ENCODE peak calls at places on chromosomes 4 and X, in seven cellular contexts. One of them, this sample, is unnamed.

GRCh38 chr4:95694411-95694810 is 145.5 kb upstream of the PDHA2 start:
- DNase-seq in H1: no peak
- DNase-seq in GM12891: no peak
- DNase-seq in GM12878: no peak
- DNase-seq in HepG2: no peak
- DNase-seq in SK-N-SH: no peak
- DNase-seq in K562: no peak
- DNase-seq in this sample: no peak

GRCh38 chrX:107135076-107135964 is 16.7 kb upstream of the RBM41 start:
- DNase-seq in K562: peak
- DNase-seq in GM12891: no peak
- DNase-seq in SK-N-SH: no peak
- DNase-seq in H1: no peak
- DNase-seq in GM12878: no peak
- DNase-seq in HepG2: peak
- DNase-seq in this sample: no peak

GRCh38 chr4:169707958-169708643 is 49.6 kb downstream of the HPF1 start:
- DNase-seq in HepG2: no peak
- DNase-seq in GM12878: no peak
- DNase-seq in H1: no peak
- DNase-seq in GM12891: no peak
- DNase-seq in SK-N-SH: no peak
- DNase-seq in K562: no peak
- DNase-seq in this sample: no peak

GRCh38 chrX:116961872-116962582 is 499.3 kb upstream of the CT83 start:
- DNase-seq in GM12891: no peak
- DNase-seq in HepG2: peak
- DNase-seq in H1: peak
- DNase-seq in GM12878: no peak
- DNase-seq in SK-N-SH: peak
- DNase-seq in K562: no peak
- DNase-seq in this sample: no peak

GRCh38 chrX:129529685-129530281 is 6.5 kb upstream of the SMARCA1 start:
- DNase-seq in GM12891: no peak
- DNase-seq in SK-N-SH: peak
- DNase-seq in K562: no peak
- DNase-seq in GM12878: no peak
- DNase-seq in H1: no peak
- DNase-seq in HepG2: no peak
- DNase-seq in this sample: no peak

GRCh38 chrX:154457491-154458115 is 478 bp upstream of the PLXNA3 start:
- DNase-seq in GM12878: no peak
- DNase-seq in SK-N-SH: peak
- DNase-seq in GM12891: peak
- DNase-seq in K562: peak
- DNase-seq in HepG2: no peak
- DNase-seq in H1: peak
- DNase-seq in this sample: peak

GRCh38 chr4:118373614-118374255 is 20.9 kb upstream of the PRSS12 start:
- DNase-seq in H1: no peak
- DNase-seq in K562: no peak
- DNase-seq in HepG2: no peak
- DNase-seq in SK-N-SH: no peak
- DNase-seq in GM12878: no peak
- DNase-seq in GM12891: no peak
- DNase-seq in this sample: no peak

GRCh38 chr4:138035781-138036258 is 206.3 kb downstream of the SLC7A11 start:
- DNase-seq in K562: peak
- DNase-seq in SK-N-SH: peak
- DNase-seq in GM12878: peak
- DNase-seq in H1: no peak
- DNase-seq in GM12891: peak
- DNase-seq in HepG2: peak
- DNase-seq in this sample: peak

GRCh38 chr4:114535725-114536124 is 62.9 kb upstream of the UGT8 start:
- DNase-seq in GM12878: no peak
- DNase-seq in HepG2: no peak
- DNase-seq in H1: no peak
- DNase-seq in SK-N-SH: no peak
- DNase-seq in K562: no peak
- DNase-seq in GM12891: no peak
- DNase-seq in this sample: no peak

GRCh38 chr4:5500165-5500564 is 208.2 kb downstream of the EVC2 start:
- DNase-seq in GM12891: no peak
- DNase-seq in HepG2: no peak
- DNase-seq in K562: no peak
- DNase-seq in GM12878: no peak
- DNase-seq in H1: no peak
- DNase-seq in SK-N-SH: no peak
- DNase-seq in this sample: no peak

GRCh38 chr4:140372607-140373327 is 679 bp upstream of the SCOC start:
- DNase-seq in K562: peak
- DNase-seq in GM12878: peak
- DNase-seq in HepG2: peak
- DNase-seq in SK-N-SH: peak
- DNase-seq in H1: no peak
- DNase-seq in GM12891: peak
- DNase-seq in this sample: peak

GRCh38 chr4:144954224-144954623 is 143.8 kb downstream of the ANAPC10 start:
- DNase-seq in H1: no peak
- DNase-seq in SK-N-SH: no peak
- DNase-seq in K562: no peak
- DNase-seq in HepG2: no peak
- DNase-seq in GM12878: no peak
- DNase-seq in GM12891: no peak
- DNase-seq in this sample: no peak

GRCh38 chr4:14879643-14880042 is 122.6 kb upstream of the CPEB2 start:
- DNase-seq in H1: no peak
- DNase-seq in GM12878: no peak
- DNase-seq in SK-N-SH: no peak
- DNase-seq in HepG2: no peak
- DNase-seq in K562: no peak
- DNase-seq in GM12891: no peak
- DNase-seq in this sample: no peak

GRCh38 chrX:46649421-46650260 is 76.1 kb downstream of the CHST7 start:
- DNase-seq in GM12878: no peak
- DNase-seq in GM12891: no peak
- DNase-seq in H1: no peak
- DNase-seq in K562: no peak
- DNase-seq in HepG2: no peak
- DNase-seq in SK-N-SH: peak
- DNase-seq in this sample: no peak

GRCh38 chrX:20585782-20586181 is 319.1 kb upstream of the RPS6KA3 start:
- DNase-seq in SK-N-SH: no peak
- DNase-seq in HepG2: no peak
- DNase-seq in GM12891: no peak
- DNase-seq in K562: no peak
- DNase-seq in GM12878: no peak
- DNase-seq in H1: no peak
- DNase-seq in this sample: no peak

GRCh38 chrX:96685205-96686099 is 810 bp downstream of the DIAPH2 start:
- DNase-seq in HepG2: peak
- DNase-seq in H1: peak
- DNase-seq in GM12891: no peak
- DNase-seq in GM12878: no peak
- DNase-seq in SK-N-SH: peak
- DNase-seq in K562: no peak
- DNase-seq in this sample: peak

GRCh38 chrX:1418901-1419544 is 27.1 kb upstream of the SLC25A6 start:
- DNase-seq in SK-N-SH: no peak
- DNase-seq in H1: no peak
- DNase-seq in GM12891: no peak
- DNase-seq in HepG2: no peak
- DNase-seq in K562: no peak
- DNase-seq in GM12878: no peak
- DNase-seq in this sample: no peak

GRCh38 chrX:1417921-1418875 is 26.3 kb upstream of the SLC25A6 start:
- DNase-seq in HepG2: no peak
- DNase-seq in GM12878: no peak
- DNase-seq in GM12891: no peak
- DNase-seq in H1: no peak
- DNase-seq in K562: no peak
- DNase-seq in SK-N-SH: no peak
- DNase-seq in this sample: no peak

GRCh38 chrX:1416327-1416784 is 24.4 kb upstream of the SLC25A6 start:
- DNase-seq in HepG2: no peak
- DNase-seq in K562: no peak
- DNase-seq in H1: no peak
- DNase-seq in GM12878: no peak
- DNase-seq in SK-N-SH: no peak
- DNase-seq in GM12891: no peak
- DNase-seq in this sample: no peak

GRCh38 chrX:1419545-1420355 is 27.8 kb upstream of the SLC25A6 start:
- DNase-seq in H1: no peak
- DNase-seq in HepG2: no peak
- DNase-seq in GM12891: no peak
- DNase-seq in SK-N-SH: no peak
- DNase-seq in GM12878: no peak
- DNase-seq in K562: no peak
- DNase-seq in this sample: no peak

DNA sequence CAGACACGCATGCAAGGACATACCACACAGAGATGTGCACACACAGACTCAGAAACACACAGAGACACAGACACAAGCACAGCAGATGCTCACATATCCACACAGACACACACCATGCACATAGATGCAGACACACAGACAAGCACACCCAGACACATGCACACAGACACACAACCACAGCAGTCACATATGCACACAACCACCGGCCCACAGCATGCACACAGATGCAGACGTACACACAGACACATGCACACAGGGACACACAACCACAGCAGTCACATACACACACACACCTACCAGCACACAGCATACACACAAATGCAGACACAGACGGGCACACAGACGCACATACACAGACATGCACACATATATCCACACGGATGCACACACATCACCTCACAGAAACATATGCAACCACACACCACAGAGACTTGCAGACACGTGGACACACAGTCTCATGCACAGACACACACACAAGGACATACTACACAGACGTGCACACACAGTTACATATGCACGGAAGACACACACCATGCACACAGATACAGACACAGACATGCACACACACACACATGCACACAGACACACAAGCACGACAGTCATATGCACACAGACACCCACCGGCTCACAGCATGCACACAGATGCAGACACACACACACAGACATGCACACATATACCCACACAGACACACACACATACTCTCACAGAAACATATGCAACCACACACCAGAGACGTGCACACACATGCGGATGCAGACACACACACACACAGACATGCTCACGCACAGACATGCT is 25.2 kb upstream of the SLC25A6 start:
- DNase-seq in GM12891: no peak
- DNase-seq in HepG2: no peak
- DNase-seq in K562: no peak
- DNase-seq in GM12878: no peak
- DNase-seq in SK-N-SH: no peak
- DNase-seq in H1: no peak
- DNase-seq in this sample: no peak
- TF ChIP-seq POLR2AphosphoS5 in GM12891: no peak
- TF ChIP-seq POLR2AphosphoS5 in HepG2: peak
- TF ChIP-seq POLR2AphosphoS5 in K562: no peak
- TF ChIP-seq POLR2AphosphoS5 in GM12878: no peak
- TF ChIP-seq POLR2AphosphoS5 in SK-N-SH: peak
- TF ChIP-seq POLR2AphosphoS5 in H1: peak
- TF ChIP-seq POLR2AphosphoS5 in this sample: peak

GRCh38 chr4:74944354-74944793 is 11.5 kb downstream of the PARM1 start:
- DNase-seq in H1: no peak
- DNase-seq in SK-N-SH: no peak
- DNase-seq in K562: no peak
- DNase-seq in HepG2: no peak
- DNase-seq in GM12891: no peak
- DNase-seq in GM12878: no peak
- DNase-seq in this sample: no peak
- TF ChIP-seq TAF1 in H1: no peak
- TF ChIP-seq TAF1 in SK-N-SH: no peak
- TF ChIP-seq TAF1 in K562: no peak
- TF ChIP-seq TAF1 in HepG2: no peak
- TF ChIP-seq TAF1 in GM12891: no peak
- TF ChIP-seq TAF1 in GM12878: no peak
- TF ChIP-seq TAF1 in this sample: no peak

GRCh38 chr4:53651142-53651720 is 59.9 kb upstream of the LNX1 start:
- DNase-seq in GM12891: no peak
- DNase-seq in HepG2: no peak
- DNase-seq in H1: no peak
- DNase-seq in GM12878: no peak
- DNase-seq in K562: no peak
- DNase-seq in SK-N-SH: no peak
- DNase-seq in this sample: no peak
- TF ChIP-seq POLR2AphosphoS5 in GM12891: no peak
- TF ChIP-seq POLR2AphosphoS5 in HepG2: no peak
- TF ChIP-seq POLR2AphosphoS5 in H1: no peak
- TF ChIP-seq POLR2AphosphoS5 in GM12878: no peak
- TF ChIP-seq POLR2AphosphoS5 in K562: no peak
- TF ChIP-seq POLR2AphosphoS5 in SK-N-SH: no peak
- TF ChIP-seq POLR2AphosphoS5 in this sample: no peak

GRCh38 chr4:11151500-11151899 is 277.2 kb downstream of the HS3ST1 start:
- DNase-seq in HepG2: no peak
- DNase-seq in H1: no peak
- DNase-seq in GM12878: no peak
- DNase-seq in K562: no peak
- DNase-seq in GM12891: no peak
- DNase-seq in SK-N-SH: no peak
- DNase-seq in this sample: no peak
- TF ChIP-seq TAF1 in HepG2: no peak
- TF ChIP-seq TAF1 in H1: no peak
- TF ChIP-seq TAF1 in GM12878: no peak
- TF ChIP-seq TAF1 in K562: no peak
- TF ChIP-seq TAF1 in GM12891: no peak
- TF ChIP-seq TAF1 in SK-N-SH: no peak
- TF ChIP-seq TAF1 in this sample: no peak